ENCODE peak calls at places on chromosomes 2 and 18, in eight cellular contexts. S, B, Z, U, Q, C, D and E are unnamed samples.

GRCh38 chr18:49016648-49017539 is 66.1 kb upstream of the SMAD7 start:
- DNase-seq in S (peak), B (peak), Z (peak), U (peak), Q (no peak), C (peak), D (no peak), E (no peak)

GRCh38 chr2:118232391-118233255 is 144.4 kb downstream of the INSIG2 start:
- DNase-seq in S (no peak), B (no peak), Z (no peak), U (no peak), Q (no peak), C (no peak), D (no peak), E (no peak)

GRCh38 chr2:185179783-185180182 is 558.8 kb upstream of the FSIP2 start:
- DNase-seq in S (no peak), B (no peak), Z (no peak), U (no peak), Q (no peak), C (no peak), D (no peak), E (no peak)

GRCh38 chr2:135494503-135494902 is 36.5 kb downstream of the ZRANB3 start:
- DNase-seq in S (no peak), B (peak), Z (peak), U (no peak), Q (no peak), C (no peak), D (no peak), E (no peak)

GRCh38 chr2:69735696-69736095 is 6.2 kb upstream of the ANXA4 start:
- DNase-seq in S (no peak), B (no peak), Z (no peak), U (no peak), Q (no peak), C (no peak), D (no peak), E (no peak)

GRCh38 chr2:101893676-101894381 is 97.9 kb upstream of the IL1R2 start:
- DNase-seq in S (no peak), B (no peak), Z (no peak), U (no peak), Q (no peak), C (no peak), D (no peak), E (no peak)

GRCh38 chr18:3972291-3972985 is 482.7 kb downstream of the DLGAP1 start:
- DNase-seq in S (no peak), B (no peak), Z (no peak), U (no peak), Q (no peak), C (peak), D (no peak), E (no peak)

GRCh38 chr2:241555711-241556110 is 2.8 kb upstream of the BOK start:
- DNase-seq in S (no peak), B (no peak), Z (no peak), U (no peak), Q (no peak), C (no peak), D (no peak), E (no peak)

GRCh38 chr2:11044201-11044600 is 111.1 kb upstream of the SLC66A3 start:
- DNase-seq in S (no peak), B (no peak), Z (no peak), U (no peak), Q (no peak), C (no peak), D (no peak), E (no peak)

GRCh38 chr2:241379481-241380480 is 23.7 kb downstream of the FARP2 start:
- DNase-seq in S (no peak), B (no peak), Z (peak), U (no peak), Q (no peak), C (peak), D (no peak), E (no peak)

GRCh38 chr2:61011649-61012048 is 5.9 kb upstream of the PEX13 start:
- DNase-seq in S (peak), B (no peak), Z (no peak), U (no peak), Q (no peak), C (peak), D (no peak), E (no peak)

GRCh38 chr18:6731197-6731596 is 1.7 kb downstream of the ARHGAP28 start:
- DNase-seq in S (no peak), B (peak), Z (peak), U (no peak), Q (no peak), C (peak), D (no peak), E (no peak)
- H3K4me3 ChIP-seq in S (no peak), B (peak), Z (no peak), U (no peak), Q (no peak), C (peak), D (peak), E (no peak)

GRCh38 chr18:29681578-29681977 is 1361.0 kb downstream of the DSC3 start:
- DNase-seq in S (no peak), B (no peak), Z (no peak), U (no peak), Q (no peak), C (no peak), D (no peak), E (no peak)
- H3K4me3 ChIP-seq in S (no peak), B (no peak), Z (no peak), U (no peak), Q (no peak), C (no peak), D (no peak), E (no peak)

DNA sequence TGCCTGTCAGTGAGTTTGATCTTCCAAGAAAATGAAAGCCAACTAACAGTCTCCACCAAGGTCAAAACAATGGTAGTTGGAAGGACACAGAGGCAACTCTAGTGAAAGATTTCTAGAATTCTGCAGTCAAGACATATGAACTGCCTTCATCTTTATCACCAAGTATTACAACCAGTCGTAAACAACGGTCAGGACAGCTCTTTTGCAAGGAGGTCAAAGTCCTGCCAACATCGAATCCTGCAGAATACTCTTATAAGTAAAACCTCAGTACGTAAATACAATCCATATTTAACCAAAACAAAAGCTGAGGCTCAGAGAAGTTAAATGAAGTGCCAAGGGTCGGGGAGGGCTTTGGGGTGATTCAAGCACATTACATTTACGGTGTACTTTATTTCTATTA is 3.1 kb downstream of the FEZ2 start:
- DNase-seq in S (no peak), B (no peak), Z (no peak), U (no peak), Q (no peak), C (no peak), D (no peak), E (no peak)
- H3K4me3 ChIP-seq in S (no peak), B (no peak), Z (no peak), U (no peak), Q (no peak), C (no peak), D (no peak), E (no peak)

DNA sequence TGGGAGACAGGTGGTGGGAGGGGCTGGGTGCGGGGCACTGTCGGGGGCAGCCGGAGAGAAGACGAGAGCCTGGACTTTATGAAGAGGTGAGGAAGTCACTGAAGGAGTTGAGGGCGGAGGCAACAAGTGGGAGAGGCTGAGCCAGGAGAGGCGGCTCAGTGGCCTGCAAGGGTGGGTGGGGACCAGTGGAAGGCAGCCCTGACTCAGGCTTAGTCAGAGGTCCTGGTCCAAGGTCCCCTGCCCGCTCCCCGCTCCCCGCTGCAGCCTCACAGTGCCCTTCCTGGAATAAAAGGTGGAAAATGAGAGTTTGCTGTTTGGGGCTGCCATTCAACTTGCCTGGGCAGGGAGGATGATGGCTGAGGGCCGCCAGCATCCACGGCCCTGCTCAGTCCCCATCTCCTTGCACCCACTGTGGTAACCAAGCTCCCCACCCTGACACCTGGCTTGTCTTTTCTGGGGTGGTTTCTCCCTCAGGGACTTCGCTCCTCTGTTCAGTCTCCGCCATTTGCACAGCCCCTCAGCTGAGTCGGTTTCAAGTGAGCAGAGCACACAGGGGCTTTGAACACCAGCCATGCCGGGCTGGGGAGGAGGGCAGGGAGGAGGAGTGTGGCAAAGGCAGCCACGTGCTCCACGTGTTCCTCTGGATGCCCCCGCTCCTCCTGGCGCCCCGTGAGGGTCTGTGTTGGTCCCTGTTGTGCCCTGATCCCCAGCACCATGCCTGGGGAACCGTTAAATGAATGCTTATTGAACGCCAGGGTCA is 13.7 kb upstream of the RALB start:
- DNase-seq in S (no peak), B (peak), Z (no peak), U (peak), Q (no peak), C (peak), D (no peak), E (no peak)
- H3K4me3 ChIP-seq in S (no peak), B (no peak), Z (no peak), U (no peak), Q (no peak), C (peak), D (no peak), E (no peak)

GRCh38 chr2:9820020-9820973 is 23.0 kb upstream of the TAF1B start:
- DNase-seq in S (peak), B (no peak), Z (no peak), U (no peak), Q (no peak), C (peak), D (no peak), E (no peak)
- H3K4me3 ChIP-seq in S (no peak), B (no peak), Z (no peak), U (no peak), Q (no peak), C (no peak), D (no peak), E (no peak)

DNA sequence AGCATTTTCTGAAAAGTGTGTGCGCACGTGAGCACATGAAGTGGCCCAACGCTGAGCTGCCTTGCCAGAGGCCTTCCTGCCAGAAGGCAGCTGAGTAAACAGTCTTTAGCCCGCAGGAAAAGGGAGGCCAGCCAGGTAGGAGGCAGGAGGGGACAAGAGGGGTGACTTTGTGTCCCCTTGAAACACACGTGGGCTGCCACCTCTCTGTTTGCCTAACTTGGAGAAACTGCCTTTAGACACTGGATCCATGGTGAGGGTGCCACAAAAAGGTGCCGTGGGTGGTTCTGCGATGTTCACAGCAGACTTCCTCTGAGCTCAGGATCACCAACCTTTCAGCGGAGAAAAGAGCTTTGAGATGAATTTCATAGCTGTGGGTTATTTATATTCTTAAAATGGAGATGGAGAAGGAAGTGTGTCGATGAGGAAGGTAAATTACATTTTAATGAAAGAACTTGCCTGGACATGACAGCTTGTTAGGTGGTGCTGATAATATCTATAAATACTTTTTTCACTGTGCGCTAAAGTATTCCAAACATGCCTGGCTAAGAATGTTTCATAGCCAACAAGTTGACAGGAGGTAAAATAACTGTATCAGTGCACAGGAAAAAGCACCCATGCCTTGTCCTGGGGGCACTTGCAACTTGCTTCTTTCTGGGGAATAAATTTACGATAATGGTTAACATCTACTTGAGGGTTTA is 36.6 kb upstream of the ASB1 start:
- DNase-seq in S (no peak), B (no peak), Z (no peak), U (no peak), Q (no peak), C (peak), D (no peak), E (no peak)
- H3K4me3 ChIP-seq in S (no peak), B (no peak), Z (no peak), U (no peak), Q (no peak), C (no peak), D (no peak), E (no peak)

GRCh38 chr2:201130524-201131186 is 14.7 kb downstream of the CFLAR start:
- DNase-seq in S (no peak), B (peak), Z (no peak), U (no peak), Q (no peak), C (peak), D (no peak), E (no peak)
- H3K4me3 ChIP-seq in S (no peak), B (no peak), Z (no peak), U (no peak), Q (peak), C (peak), D (no peak), E (peak)

GRCh38 chr2:233655043-233655442 is 16.7 kb upstream of the UGT1A9 start:
- DNase-seq in S (no peak), B (no peak), Z (no peak), U (no peak), Q (no peak), C (no peak), D (no peak), E (no peak)

GRCh38 chr2:233654501-233654900 is 17.2 kb upstream of the UGT1A9 start:
- DNase-seq in S (no peak), B (no peak), Z (no peak), U (no peak), Q (no peak), C (no peak), D (peak), E (no peak)

GRCh38 chr2:233651430-233651829 is 15.2 kb downstream of the UGT1A10 start:
- DNase-seq in S (no peak), B (no peak), Z (no peak), U (no peak), Q (no peak), C (no peak), D (no peak), E (no peak)

GRCh38 chr2:233656443-233656842 is 15.3 kb upstream of the UGT1A9 start:
- DNase-seq in S (no peak), B (no peak), Z (no peak), U (no peak), Q (no peak), C (no peak), D (no peak), E (no peak)

GRCh38 chr2:233650981-233651380 is 14.7 kb downstream of the UGT1A10 start:
- DNase-seq in S (no peak), B (no peak), Z (no peak), U (no peak), Q (no peak), C (no peak), D (no peak), E (no peak)
- H3K4me3 ChIP-seq in S (no peak), B (no peak), Z (no peak), U (no peak), Q (no peak), C (no peak), D (no peak), E (no peak)

GRCh38 chr2:190361572-190361971 is 18.2 kb downstream of the INPP1 start:
- DNase-seq in S (no peak), B (no peak), Z (no peak), U (no peak), Q (no peak), C (no peak), D (no peak), E (no peak)

GRCh38 chr2:190360965-190361364 is 17.6 kb downstream of the INPP1 start:
- DNase-seq in S (no peak), B (no peak), Z (no peak), U (no peak), Q (no peak), C (no peak), D (no peak), E (no peak)

GRCh38 chr2:190357596-190357995 is 14.2 kb downstream of the INPP1 start:
- DNase-seq in S (no peak), B (no peak), Z (no peak), U (no peak), Q (no peak), C (no peak), D (no peak), E (no peak)

GRCh38 chr2:190360561-190360960 is 17.2 kb downstream of the INPP1 start:
- DNase-seq in S (no peak), B (no peak), Z (no peak), U (no peak), Q (no peak), C (no peak), D (no peak), E (no peak)

DNA sequence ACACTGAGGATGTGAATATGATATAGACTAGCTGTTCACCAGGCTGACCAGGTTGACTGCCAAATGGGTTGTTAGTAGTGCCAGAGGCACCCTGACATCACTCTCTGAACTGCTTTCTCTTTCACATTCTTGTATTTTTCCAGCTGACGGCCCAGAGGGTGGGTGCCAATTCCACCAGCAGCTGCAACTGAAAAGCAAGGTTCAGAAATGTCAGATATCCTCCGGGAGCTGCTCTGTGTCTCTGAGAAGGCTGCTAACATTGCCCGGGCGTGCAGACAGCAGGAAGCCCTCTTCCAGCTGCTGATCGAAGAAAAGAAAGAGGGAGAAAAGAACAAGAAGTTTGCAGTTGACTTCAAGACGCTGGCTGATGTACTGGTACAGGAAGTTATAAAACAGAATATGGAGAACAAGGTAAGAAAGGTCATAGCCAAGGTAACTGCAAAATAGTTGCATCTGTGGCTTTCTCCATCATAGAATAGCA is 16.5 kb downstream of the INPP1 start:
- DNase-seq in S (no peak), B (peak), Z (no peak), U (no peak), Q (peak), C (peak), D (no peak), E (peak)
- H3K4me3 ChIP-seq in S (no peak), B (peak), Z (peak), U (no peak), Q (no peak), C (no peak), D (no peak), E (peak)

GRCh38 chr2:215461836-215462532 is 26.1 kb upstream of the FN1 start:
- DNase-seq in S (no peak), B (peak), Z (no peak), U (no peak), Q (no peak), C (peak), D (no peak), E (no peak)

GRCh38 chr2:215466097-215466909 is 30.4 kb upstream of the FN1 start:
- DNase-seq in S (no peak), B (no peak), Z (no peak), U (no peak), Q (no peak), C (no peak), D (no peak), E (no peak)

GRCh38 chr2:215465246-215465645 is 29.4 kb upstream of the FN1 start:
- DNase-seq in S (no peak), B (no peak), Z (no peak), U (no peak), Q (no peak), C (no peak), D (peak), E (no peak)

DNA sequence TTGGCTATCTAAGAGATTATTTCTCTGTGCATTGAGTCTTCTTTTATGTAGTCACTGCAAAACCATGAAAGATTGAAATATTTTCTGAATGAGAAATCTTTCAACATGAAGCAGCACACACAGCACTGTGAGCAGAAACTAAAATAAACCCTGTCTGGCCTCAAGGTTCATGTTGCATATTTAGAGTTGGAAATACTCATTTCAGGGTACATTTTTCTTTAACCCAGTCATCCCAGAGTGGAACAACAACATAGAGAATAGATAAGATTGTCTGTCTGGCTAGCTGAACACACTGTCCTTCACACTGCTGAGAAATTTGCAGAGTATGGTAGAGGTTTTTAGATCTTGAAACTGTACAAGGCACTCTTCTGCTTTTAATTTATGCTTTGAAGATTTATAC is 24.8 kb upstream of the FN1 start:
- DNase-seq in S (no peak), B (peak), Z (peak), U (no peak), Q (no peak), C (peak), D (no peak), E (no peak)
- H3K4me3 ChIP-seq in S (no peak), B (no peak), Z (no peak), U (no peak), Q (no peak), C (no peak), D (no peak), E (no peak)